ENCODE peak calls at places on chromosomes 2 and 18, in six cellular contexts. S is K562, T is IMR-90, Z is fibroblast of mammary gland, A is neural crest cell, J is BJ. M is an unnamed sample.

GRCh38 chr2:217142649-217143266 is 282.9 kb upstream of the TNP1 start:
- DNase-seq in S (peak; percentile 14), T (no peak), Z (peak; percentile 47), A (peak; percentile 32), J (no peak), M (peak; percentile 84)

GRCh38 chr18:35918564-35918963 is 53.9 kb upstream of the RMP24 start:
- DNase-seq in S (no peak), T (no peak), Z (no peak), A (no peak), J (no peak), M (no peak)

GRCh38 chr2:143029141-143029540 is 100.1 kb upstream of the ARHGAP15 start:
- DNase-seq in S (no peak), T (peak; percentile 77), Z (peak; percentile 28), A (no peak), J (no peak), M (no peak)

GRCh38 chr2:66548422-66548821 is 113.5 kb downstream of the MEIS1 start:
- DNase-seq in S (no peak), T (no peak), Z (no peak), A (no peak), J (no peak), M (no peak)

GRCh38 chr18:54947115-54947514 is 12.1 kb downstream of the CCDC68 start:
- DNase-seq in S (no peak), T (no peak), Z (no peak), A (no peak), J (no peak), M (no peak)

GRCh38 chr2:8426577-8426976 is 255.3 kb upstream of the ID2 start:
- DNase-seq in S (no peak), T (no peak), Z (no peak), A (no peak), J (no peak), M (no peak)

GRCh38 chr2:65565681-65566080 is 133.3 kb upstream of the SPRED2 start:
- DNase-seq in S (no peak), T (no peak), Z (no peak), A (no peak), J (no peak), M (peak; percentile 33)

GRCh38 chr18:58438161-58438983 is 190.5 kb downstream of the ALPK2 start:
- DNase-seq in S (no peak), T (peak; percentile 41), Z (peak; percentile 28), A (no peak), J (no peak), M (no peak)

GRCh38 chr2:40512246-40512645 is 60.4 kb upstream of the SLC8A1 start:
- DNase-seq in S (no peak), T (no peak), Z (peak; percentile 30), A (no peak), J (no peak), M (no peak)

GRCh38 chr2:40213071-40213470 is 238.8 kb downstream of the SLC8A1 start:
- DNase-seq in S (no peak), T (peak; percentile 83), Z (peak; percentile 69), A (no peak), J (no peak), M (no peak)

GRCh38 chr2:180614776-180615175 is 365.6 kb upstream of the UBE2E3 start:
- DNase-seq in S (no peak), T (no peak), Z (peak; percentile 42), A (no peak), J (no peak), M (no peak)

GRCh38 chr18:48957616-48958015 is 6.9 kb upstream of the SMAD7 start:
- DNase-seq in S (no peak), T (no peak), Z (no peak), A (no peak), J (no peak), M (no peak)

GRCh38 chr2:180523629-180524340 is 456.6 kb upstream of the UBE2E3 start:
- DNase-seq in S (no peak), T (peak; percentile 95), Z (peak; percentile 97), A (no peak), J (peak; percentile 75), M (no peak)

GRCh38 chr2:239295377-239296019 is 105.3 kb downstream of the HDAC4 start:
- DNase-seq in S (no peak), T (no peak), Z (no peak), A (no peak), J (no peak), M (no peak)

GRCh38 chr2:234997389-234997788 is 45.6 kb downstream of the SH3BP4 start:
- DNase-seq in S (no peak), T (no peak), Z (no peak), A (no peak), J (no peak), M (no peak)

GRCh38 chr2:65465124-65465523 is 32.7 kb upstream of the SPRED2 start:
- DNase-seq in S (no peak), T (no peak), Z (peak; percentile 30), A (no peak), J (no peak), M (no peak)

GRCh38 chr2:195382186-195382585 is 274.8 kb upstream of the SLC39A10 start:
- DNase-seq in S (no peak), T (no peak), Z (no peak), A (no peak), J (no peak), M (no peak)

GRCh38 chr18:6757966-6758365 is 28.4 kb downstream of the ARHGAP28 start:
- DNase-seq in S (no peak), T (peak; percentile 60), Z (peak; percentile 20), A (no peak), J (peak; percentile 88), M (no peak)

DNA sequence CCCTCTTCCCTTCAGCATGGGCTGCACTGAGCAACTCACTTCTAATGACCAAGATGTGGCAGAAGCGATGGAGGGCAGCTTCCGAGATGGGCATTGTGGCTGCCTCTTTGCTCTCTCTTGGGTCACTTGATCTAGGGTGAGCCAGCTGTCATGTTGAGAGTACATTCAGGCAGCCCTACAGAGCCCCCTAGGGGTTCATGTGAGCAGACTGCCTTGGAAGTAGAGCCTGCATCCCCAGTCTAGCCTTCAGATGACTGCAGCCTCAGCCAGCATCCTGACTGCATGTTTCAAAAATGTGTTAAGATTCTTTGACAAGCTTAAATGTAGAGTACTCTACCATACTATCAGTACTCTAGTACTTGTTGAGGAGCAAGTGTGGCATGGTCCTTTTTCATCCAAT is 143.9 kb downstream of the NCK2 start:
- DNase-seq in S (peak; percentile 17), T (no peak), Z (peak; percentile 36), A (no peak), J (no peak), M (no peak)
- TF ChIP-seq CTCF in S (peak; percentile 54), T (no peak), Z (peak; percentile 33), A (peak; percentile 32), J (no peak), M (no peak)

GRCh38 chr2:182666674-182667320 is 49.3 kb upstream of the DNAJC10 start:
- DNase-seq in S (peak; percentile 27), T (peak; percentile 46), Z (peak; percentile 46), A (no peak), J (no peak), M (no peak)
- TF ChIP-seq CTCF in S (peak; percentile 57), T (peak; percentile 44), Z (peak; percentile 62), A (peak; percentile 68), J (peak; percentile 64), M (peak; percentile 76)

DNA sequence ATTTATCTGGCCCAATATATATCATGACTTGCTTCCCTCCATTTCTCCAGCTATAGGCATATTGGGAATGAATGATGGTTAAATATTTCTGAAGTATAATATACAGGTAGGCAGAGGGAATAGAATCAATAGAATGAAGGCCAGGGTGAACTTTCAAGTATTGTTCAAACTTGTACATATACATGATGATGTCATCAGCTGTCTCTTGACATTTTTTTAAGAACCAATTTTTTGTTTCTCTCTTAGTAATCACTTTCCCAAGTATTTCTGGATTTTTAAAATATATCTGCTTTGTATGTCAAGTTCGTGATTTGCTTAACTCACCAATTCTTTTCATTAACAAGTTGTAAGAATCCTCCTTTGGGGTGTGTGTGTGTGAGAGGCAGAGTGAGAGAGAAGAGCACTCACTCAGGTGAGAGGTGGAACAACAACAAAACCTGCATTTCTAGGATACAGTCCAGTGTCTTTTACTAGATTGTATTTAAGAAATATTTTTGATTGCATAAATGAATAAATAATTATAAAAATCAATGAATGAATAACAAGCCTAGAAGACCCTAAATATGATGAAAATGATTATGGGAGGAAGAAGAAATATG is 1239.1 kb downstream of the LRP1B start:
- DNase-seq in S (no peak), T (no peak), Z (no peak), A (no peak), J (no peak), M (no peak)
- TF ChIP-seq CTCF in S (no peak), T (no peak), Z (peak; percentile 1), A (peak; percentile 48), J (no peak), M (peak; percentile 39)

GRCh38 chr2:72220170-72220569 is 72.5 kb upstream of the CYP26B1 start:
- DNase-seq in S (peak; percentile 13), T (no peak), Z (peak; percentile 20), A (peak; percentile 12), J (no peak), M (peak; percentile 65)
- TF ChIP-seq CTCF in S (peak; percentile 46), T (peak; percentile 15), Z (peak; percentile 30), A (peak; percentile 50), J (peak; percentile 19), M (peak; percentile 67)

GRCh38 chr18:44464401-44465185 is 216.1 kb upstream of the SETBP1 start:
- DNase-seq in S (no peak), T (no peak), Z (peak; percentile 76), A (no peak), J (no peak), M (no peak)

GRCh38 chr18:44453505-44453904 is 227.2 kb upstream of the SETBP1 start:
- DNase-seq in S (no peak), T (no peak), Z (peak; percentile 16), A (no peak), J (peak; percentile 24), M (no peak)

GRCh38 chr18:44458777-44459176 is 221.9 kb upstream of the SETBP1 start:
- DNase-seq in S (no peak), T (peak; percentile 32), Z (peak; percentile 92), A (no peak), J (peak; percentile 49), M (no peak)
- TF ChIP-seq CTCF in S (no peak), T (no peak), Z (peak; percentile 54), A (no peak), J (peak; percentile 40), M (no peak)

M was measured in glutamatergic neuron.